ENCODE peak calls at places on chromosomes 5 and 9, in nine cellular contexts. F is IMR-90, G is HCT116, I is thyroid gland, N is ovary, T is uterus, M is sigmoid colon, O is HepG2, H is testis. Y is an unnamed sample.

GRCh38 chr9:91886433-91887031 is 63.5 kb downstream of the ROR2 start:
- DNase-seq in F (no peak), G (no peak), I (no peak), N (no peak), T (no peak), M (no peak), O (no peak), H (no peak), Y (no peak)

GRCh38 chr5:93359296-93359957 is 221.6 kb downstream of the NR2F1-AS1 start:
- DNase-seq in F (peak), G (peak), I (no peak), N (no peak), T (no peak), M (no peak), O (no peak), H (no peak), Y (peak)

GRCh38 chr5:6086871-6087270 is 291.5 kb downstream of the MED10 start:
- DNase-seq in F (no peak), G (no peak), I (no peak), N (no peak), T (no peak), M (no peak), O (no peak), H (no peak), Y (no peak)

GRCh38 chr5:56168066-56168478 is 65.1 kb downstream of the ANKRD55 start:
- DNase-seq in F (peak), G (no peak), I (no peak), N (no peak), T (no peak), M (no peak), O (no peak), H (no peak), Y (no peak)

GRCh38 chr9:20760246-20760901 is 76.3 kb downstream of the FOCAD start:
- DNase-seq in F (no peak), G (no peak), I (no peak), N (no peak), T (no peak), M (no peak), O (no peak), H (no peak), Y (no peak)

GRCh38 chr5:38757451-38758245 is 88.2 kb upstream of the OSMR start:
- DNase-seq in F (peak), G (no peak), I (peak), N (peak), T (peak), M (no peak), O (no peak), H (peak), Y (no peak)

GRCh38 chr9:111348821-111349271 is 18.8 kb upstream of the OR2K2 start:
- DNase-seq in F (peak), G (no peak), I (no peak), N (no peak), T (no peak), M (no peak), O (peak), H (no peak), Y (no peak)

GRCh38 chr5:2740051-2740848 is 11.2 kb downstream of the IRX2 start:
- DNase-seq in F (no peak), G (no peak), I (no peak), N (no peak), T (no peak), M (no peak), O (no peak), H (no peak), Y (no peak)

GRCh38 chr9:14433841-14434511 is 120.0 kb upstream of the NFIB start:
- DNase-seq in F (peak), G (peak), I (no peak), N (peak), T (peak), M (no peak), O (peak), H (peak), Y (no peak)

GRCh38 chr5:65247594-65247993 is 234.1 kb downstream of the ADAMTS6 start:
- DNase-seq in F (no peak), G (no peak), I (no peak), N (no peak), T (no peak), M (no peak), O (no peak), H (no peak), Y (no peak)

GRCh38 chr5:173767580-173768266 is 120.4 kb upstream of the CPEB4 start:
- DNase-seq in F (no peak), G (no peak), I (peak), N (no peak), T (no peak), M (no peak), O (peak), H (peak), Y (no peak)

GRCh38 chr5:8059337-8059736 is 190.4 kb downstream of the MTRR start:
- DNase-seq in F (no peak), G (no peak), I (no peak), N (no peak), T (no peak), M (no peak), O (no peak), H (no peak), Y (no peak)

GRCh38 chr9:106947097-106947496 is 84.1 kb downstream of the ZNF462 start:
- DNase-seq in F (peak), G (no peak), I (no peak), N (no peak), T (no peak), M (no peak), O (no peak), H (no peak), Y (no peak)

GRCh38 chr5:135264451-135265445 is 134.3 kb downstream of the MACROH2A1 start:
- DNase-seq in F (peak), G (no peak), I (no peak), N (no peak), T (no peak), M (no peak), O (no peak), H (no peak), Y (no peak)

GRCh38 chr5:170011751-170012150 is 31.5 kb upstream of the INSYN2B start:
- DNase-seq in F (no peak), G (no peak), I (no peak), N (no peak), T (no peak), M (no peak), O (no peak), H (no peak), Y (no peak)

GRCh38 chr9:94787268-94787667 is 60.8 kb downstream of the AOPEP start:
- DNase-seq in F (no peak), G (no peak), I (no peak), N (no peak), T (no peak), M (no peak), O (no peak), H (no peak), Y (no peak)

GRCh38 chr9:137417161-137418021 is 5.6 kb downstream of the EXD3 start:
- DNase-seq in F (no peak), G (no peak), I (no peak), N (peak), T (no peak), M (no peak), O (no peak), H (no peak), Y (no peak)

GRCh38 chr5:62343428-62343827 is 37.4 kb downstream of the KIF2A start:
- DNase-seq in F (peak), G (no peak), I (no peak), N (no peak), T (no peak), M (no peak), O (no peak), H (no peak), Y (no peak)

GRCh38 chr9:98944130-98945074 is 695 bp downstream of the COL15A1 start:
- DNase-seq in F (no peak), G (no peak), I (no peak), N (peak), T (peak), M (peak), O (no peak), H (peak), Y (no peak)

GRCh38 chr9:121399883-121400607 is 30.0 kb upstream of the STOM start:
- DNase-seq in F (peak), G (peak), I (no peak), N (no peak), T (no peak), M (no peak), O (peak), H (no peak), Y (peak)

GRCh38 chr5:28249771-28250415 is 1211.5 kb upstream of the CDH9 start:
- DNase-seq in F (no peak), G (no peak), I (no peak), N (no peak), T (no peak), M (no peak), O (no peak), H (no peak), Y (no peak)

GRCh38 chr9:18185196-18185595 is 288.8 kb upstream of the ADAMTSL1 start:
- DNase-seq in F (no peak), G (no peak), I (no peak), N (no peak), T (no peak), M (no peak), O (no peak), H (no peak), Y (no peak)

GRCh38 chr9:1032181-1032580 is 18.0 kb upstream of the DMRT2 start:
- DNase-seq in F (no peak), G (no peak), I (no peak), N (no peak), T (no peak), M (no peak), O (no peak), H (no peak), Y (no peak)

GRCh38 chr9:83572524-83572923 is 34.3 kb upstream of the FRMD3 start:
- DNase-seq in F (no peak), G (no peak), I (no peak), N (no peak), T (no peak), M (no peak), O (no peak), H (no peak), Y (no peak)

GRCh38 chr5:10524376-10525123 is 39.3 kb upstream of the ANKRD33B start:
- DNase-seq in F (peak), G (no peak), I (no peak), N (no peak), T (no peak), M (no peak), O (no peak), H (no peak), Y (peak)

GRCh38 chr9:87259543-87259942 is 238.1 kb upstream of the DAPK1 start:
- DNase-seq in F (no peak), G (no peak), I (no peak), N (no peak), T (no peak), M (no peak), O (no peak), H (no peak), Y (no peak)

GRCh38 chr9:130939405-130939941 is 426 bp upstream of the FIBCD1 start:
- DNase-seq in F (peak), G (no peak), I (no peak), N (no peak), T (no peak), M (no peak), O (no peak), H (no peak), Y (no peak)

GRCh38 chr5:158970569-158971014 is 129.1 kb downstream of the EBF1 start:
- DNase-seq in F (peak), G (no peak), I (no peak), N (no peak), T (no peak), M (no peak), O (no peak), H (no peak), Y (no peak)

GRCh38 chr9:131397100-131397790 is 3.4 kb downstream of the PRRC2B start:
- DNase-seq in F (peak), G (no peak), I (peak), N (no peak), T (no peak), M (no peak), O (no peak), H (no peak), Y (no peak)

GRCh38 chr5:122170630-122171029 is 41.3 kb downstream of the ZNF474 start:
- DNase-seq in F (peak), G (no peak), I (no peak), N (no peak), T (no peak), M (no peak), O (no peak), H (no peak), Y (no peak)

DNA sequence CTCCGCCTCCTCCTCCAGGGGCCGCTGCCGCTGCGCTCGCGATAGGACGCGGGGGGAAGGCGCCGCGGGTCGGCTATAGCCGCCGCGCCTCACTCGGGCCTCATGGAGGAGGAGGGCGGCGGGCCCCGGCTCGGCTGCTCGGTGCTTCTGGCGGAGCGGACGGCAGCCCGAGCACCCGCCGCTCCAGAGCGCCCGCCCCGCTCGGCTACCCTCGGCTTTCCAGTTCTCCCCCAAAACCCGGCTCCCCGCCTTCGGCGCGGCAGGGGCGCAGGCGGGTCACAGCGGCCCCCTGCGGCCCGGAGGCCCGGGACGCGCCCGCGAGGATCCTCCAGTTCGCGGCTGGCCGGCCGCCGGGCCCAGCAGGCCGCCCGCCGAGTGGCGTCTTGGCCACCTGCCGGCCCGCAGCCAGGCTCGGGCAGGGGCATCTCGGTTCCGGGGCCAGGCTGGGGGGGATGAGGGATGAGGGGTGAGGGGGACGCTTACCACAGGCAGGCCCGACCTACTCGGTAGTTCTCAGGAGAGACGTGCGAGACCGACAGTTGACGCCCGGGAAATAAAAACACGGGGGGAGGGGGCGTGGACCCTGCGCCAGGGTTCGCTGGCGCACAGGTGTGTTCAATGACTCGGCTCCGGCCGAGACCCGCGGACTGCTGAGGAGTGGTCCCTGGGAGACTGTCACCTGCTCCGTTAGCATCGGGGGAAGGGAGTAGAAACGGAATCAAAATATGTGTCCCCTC is at the start of gene PAIP1:
- DNase-seq in F (peak), G (peak), I (peak), N (peak), T (peak), M (peak), O (peak), H (peak), Y (peak)
- TF ChIP-seq POLR2A in F (peak), G (no peak), I (peak), N (peak), T (peak), M (peak), O (peak), H (no peak), Y (peak)

DNA sequence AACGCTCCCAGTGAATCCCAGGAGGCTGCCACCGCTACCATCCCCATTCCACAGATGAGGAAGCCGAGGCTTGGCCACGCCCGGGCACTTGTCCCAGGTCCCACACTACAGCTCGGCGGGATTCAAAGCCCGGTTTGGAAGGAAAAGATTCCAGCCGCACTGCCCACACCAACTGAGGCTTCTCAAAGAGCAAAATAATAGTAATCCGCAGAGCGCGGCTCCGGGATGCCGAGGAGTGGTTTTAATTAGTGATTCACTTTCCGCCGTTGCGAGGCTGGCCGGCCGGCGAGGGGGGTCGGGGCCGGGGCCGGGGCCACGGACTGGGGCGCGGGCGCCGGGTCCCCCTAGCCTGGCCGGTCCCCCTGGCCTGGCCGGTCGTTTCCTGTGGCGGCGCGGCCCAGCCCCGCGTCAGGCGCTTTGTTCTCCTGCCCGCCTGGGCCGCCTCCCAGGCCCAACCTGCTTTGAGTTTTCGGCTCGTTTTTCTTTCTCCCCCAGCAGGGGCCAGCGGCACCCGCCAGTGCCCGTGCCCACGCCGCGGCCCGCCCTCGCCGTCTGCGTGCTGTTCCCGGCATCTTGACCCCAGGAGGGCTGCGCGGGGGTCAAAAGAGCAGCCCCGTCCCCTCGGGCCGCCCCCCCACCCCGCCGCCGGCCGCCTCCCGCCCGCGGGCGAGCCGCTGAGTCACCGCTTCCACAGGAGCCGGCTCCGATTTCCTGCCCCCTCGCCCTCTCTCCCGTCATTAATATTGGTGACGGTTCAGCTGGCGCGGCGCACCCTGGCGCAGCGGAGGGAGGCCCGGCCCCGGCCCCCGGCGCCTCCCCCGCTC is 31.2 kb downstream of the FGF18 start:
- DNase-seq in F (peak), G (no peak), I (peak), N (peak), T (peak), M (peak), O (no peak), H (peak), Y (peak)
- TF ChIP-seq POLR2A in F (peak), G (no peak), I (no peak), N (no peak), T (no peak), M (no peak), O (no peak), H (no peak), Y (peak)

DNA sequence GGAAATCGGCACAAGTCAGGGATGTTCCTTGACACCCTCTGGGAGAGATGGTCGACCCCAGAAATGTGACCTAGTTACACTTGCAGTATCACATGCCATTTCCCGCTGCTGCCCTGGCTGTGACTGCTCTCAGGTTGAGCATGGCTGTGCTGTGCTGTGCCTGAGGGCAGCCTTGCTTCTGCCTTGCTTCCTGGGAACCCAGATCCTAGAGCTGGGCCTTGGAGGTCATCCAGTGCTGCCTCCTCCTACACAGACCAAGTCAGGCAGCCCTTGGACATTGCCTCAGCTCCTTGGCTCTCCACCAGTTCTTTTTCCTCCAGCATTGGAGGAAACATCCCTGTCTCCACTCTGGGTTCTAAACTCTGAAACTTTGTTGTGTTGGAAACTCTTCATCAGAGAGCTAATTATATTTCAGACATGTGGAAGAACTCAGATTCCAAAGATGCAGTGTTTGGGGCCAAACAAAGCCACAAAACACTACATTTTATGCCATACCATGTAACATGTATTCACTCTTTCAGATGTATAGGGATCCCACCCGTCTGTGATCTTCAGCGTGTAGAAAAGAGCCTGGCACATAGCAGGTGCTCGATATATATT is 6.1 kb downstream of the MAMDC2 start:
- DNase-seq in F (peak), G (no peak), I (peak), N (peak), T (peak), M (peak), O (no peak), H (peak), Y (no peak)
- TF ChIP-seq POLR2A in F (no peak), G (no peak), I (no peak), N (peak), T (peak), M (peak), O (no peak), H (no peak), Y (no peak)

GRCh38 chr5:139482050-139482889 is at the start of gene STING1:
- DNase-seq in F (peak), G (peak), I (peak), N (peak), T (peak), M (peak), O (peak), H (peak), Y (peak)

GRCh38 chr5:139486201-139486600 is 3.6 kb upstream of the STING1 start:
- DNase-seq in F (no peak), G (no peak), I (no peak), N (no peak), T (no peak), M (no peak), O (no peak), H (no peak), Y (no peak)

GRCh38 chr5:139475865-139476651 is 5.3 kb downstream of the SMIM33 start:
- DNase-seq in F (no peak), G (no peak), I (no peak), N (no peak), T (no peak), M (no peak), O (no peak), H (no peak), Y (no peak)

GRCh38 chr5:139481580-139482049 is 943 bp downstream of the STING1 start:
- DNase-seq in F (peak), G (no peak), I (no peak), N (peak), T (peak), M (peak), O (no peak), H (no peak), Y (no peak)

DNA sequence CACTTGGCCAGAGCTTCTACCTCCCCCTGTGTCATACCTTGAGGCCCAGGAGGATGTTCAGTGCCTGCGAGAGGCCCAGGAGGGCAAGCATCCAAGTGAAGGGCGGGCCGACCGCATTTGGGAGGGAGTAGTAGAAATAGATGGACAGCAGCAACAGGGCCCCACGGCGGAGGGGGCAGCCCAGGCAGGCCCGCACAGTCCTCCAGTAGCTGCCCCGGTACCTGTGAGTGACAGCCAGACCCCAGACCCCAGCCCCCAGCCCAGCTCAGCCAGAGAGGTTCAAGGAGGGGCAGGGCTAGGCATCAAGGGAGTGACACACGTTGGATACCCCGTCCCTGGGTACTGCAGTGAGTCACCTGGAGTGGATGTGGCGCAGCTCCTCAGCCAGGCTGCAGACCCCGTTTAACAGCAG is 1.4 kb downstream of the STING1 start:
- DNase-seq in F (no peak), G (no peak), I (no peak), N (peak), T (peak), M (peak), O (no peak), H (peak), Y (no peak)
- TF ChIP-seq POLR2A in F (no peak), G (no peak), I (no peak), N (no peak), T (no peak), M (no peak), O (no peak), H (no peak), Y (peak)